ENCODE peak calls at places on chromosomes 16 and 17, in four cellular contexts. A is H1, M is K562, K is HepG2. H is an unnamed sample.

GRCh38 chr16:11032922-11033291 is 88.5 kb downstream of the CLEC16A start:
- DNase-seq in A (no peak), K (no peak), M (no peak), H (no peak)

GRCh38 chr17:75639771-75640555 is 6.7 kb downstream of the SMIM5 start:
- DNase-seq in A (no peak), K (no peak), M (no peak), H (no peak)

GRCh38 chr16:51431517-51432241 is 280.6 kb upstream of the SALL1 start:
- DNase-seq in M (no peak), A (no peak), K (no peak), H (peak; percentile 6)

GRCh38 chr16:58507963-58508670 is 7.2 kb upstream of the SETD6 start:
- DNase-seq in M (no peak), A (no peak), K (no peak), H (no peak)

GRCh38 chr17:19299214-19299747 is 62.1 kb downstream of the EPN2 start:
- DNase-seq in A (no peak), M (no peak), K (no peak), H (no peak)

GRCh38 chr17:3990391-3991127 is 26.3 kb upstream of the ATP2A3 start:
- DNase-seq in A (no peak), M (no peak), K (no peak), H (no peak)

GRCh38 chr17:74994440-74994839 is 7.0 kb downstream of the CDR2L start:
- DNase-seq in A (no peak), M (no peak), K (peak; percentile 39), H (no peak)

GRCh38 chr16:26645629-26646028 is 421.1 kb upstream of the C16orf82 start:
- DNase-seq in M (peak; percentile 38), A (peak; percentile 86), K (no peak), H (no peak)

GRCh38 chr17:71802663-71803062 is 318.2 kb upstream of the SOX9 start:
- DNase-seq in K (no peak), M (no peak), A (no peak), H (no peak)

GRCh38 chr16:71537643-71538042 is 11.4 kb downstream of the CHST4 start:
- DNase-seq in K (peak; percentile 66), M (peak; percentile 55), A (peak; percentile 76), H (peak; percentile 63)

GRCh38 chr17:40541873-40542561 is 23.3 kb downstream of the CCR7 start:
- DNase-seq in M (no peak), A (no peak), K (no peak), H (no peak)

DNA sequence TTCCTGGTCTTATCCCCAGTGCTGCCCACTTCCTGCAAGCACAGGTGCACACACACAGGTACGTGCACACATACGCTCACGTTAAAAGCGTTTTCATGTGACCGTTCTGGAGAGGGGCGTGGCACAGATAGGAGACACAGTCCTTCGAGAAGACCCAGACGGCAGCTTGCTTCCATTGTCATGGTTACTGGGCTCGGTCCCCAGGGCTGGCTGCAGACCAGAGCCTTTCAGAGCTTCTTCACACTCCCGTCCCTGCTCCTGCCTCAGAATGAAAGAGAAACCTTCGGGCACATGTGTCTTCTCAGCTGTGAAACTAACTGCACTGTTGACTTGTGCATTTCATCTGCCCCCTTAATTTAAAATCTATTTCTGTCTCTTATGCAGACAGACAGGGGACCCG is 154.2 kb downstream of the PITPNC1 start:
- DNase-seq in M (no peak), K (no peak), A (peak; percentile 49), H (no peak)
- TF ChIP-seq RNF2 in M (no peak), K (no peak), A (no peak), H (no peak)

DNA sequence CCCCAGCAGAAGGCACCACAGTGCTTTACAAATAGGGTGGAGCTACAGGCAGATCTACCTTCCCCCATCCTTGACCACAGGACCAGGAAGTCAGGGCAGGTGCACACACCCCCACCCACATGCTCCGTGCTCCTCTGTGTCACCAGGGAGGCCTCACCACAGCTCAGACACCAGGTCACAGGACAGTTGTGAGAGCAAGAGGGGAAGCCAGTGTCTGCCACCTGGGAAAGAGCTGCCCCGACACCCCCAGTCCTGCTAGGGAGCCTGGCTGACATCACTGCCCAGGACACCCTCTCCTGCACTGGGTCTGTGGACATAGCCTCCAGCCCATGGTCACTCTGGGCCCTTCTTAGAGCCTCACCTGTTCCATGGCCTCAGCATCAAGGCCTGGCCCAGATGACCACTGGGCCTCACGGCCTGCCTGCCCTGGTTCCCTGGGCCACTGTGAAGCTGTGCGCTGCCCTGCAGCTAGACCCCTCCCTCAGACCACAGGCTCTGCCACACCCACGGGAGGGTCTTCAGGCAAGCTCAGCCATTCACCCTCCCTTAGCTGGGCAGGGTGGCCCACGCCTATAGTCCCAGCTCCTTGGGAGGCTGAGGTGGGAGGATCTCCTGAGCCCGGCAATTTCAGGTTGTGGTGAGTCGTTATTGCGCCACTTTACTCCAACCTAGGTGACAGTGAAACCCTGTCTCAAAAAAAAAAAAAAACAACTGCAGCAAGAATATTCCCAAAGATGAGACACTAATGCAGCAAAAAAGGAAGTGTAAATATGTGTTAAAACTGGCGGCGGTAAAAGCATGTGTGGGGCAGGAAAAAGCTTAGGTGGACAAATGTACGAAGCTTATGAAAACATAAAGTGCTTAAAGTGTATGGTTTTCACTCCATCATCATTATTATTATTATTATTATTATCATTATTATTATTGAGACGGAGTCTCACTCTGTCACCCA is 14.2 kb downstream of the POLR3K start:
- DNase-seq in A (no peak), M (no peak), K (no peak), H (no peak)
- TF ChIP-seq RNF2 in A (no peak), M (no peak), K (no peak), H (no peak)

GRCh38 chr17:77892469-77893143 is 65.9 kb upstream of the TNRC6C start:
- DNase-seq in A (peak; percentile 92), M (peak; percentile 77), K (peak; percentile 36), H (no peak)
- TF ChIP-seq RNF2 in A (no peak), M (no peak), K (no peak), H (no peak)

GRCh38 chr17:10336393-10336792 is 36.4 kb downstream of the MYH13 start:
- DNase-seq in K (no peak), M (no peak), A (peak; percentile 46), H (no peak)
- TF ChIP-seq RNF2 in K (no peak), M (no peak), A (no peak), H (no peak)

GRCh38 chr16:23062524-23062923 is 86.7 kb downstream of the USP31 start:
- DNase-seq in M (no peak), A (no peak), K (no peak), H (no peak)

GRCh38 chr16:23064642-23065041 is 84.6 kb downstream of the USP31 start:
- DNase-seq in A (no peak), M (no peak), K (no peak), H (no peak)

GRCh38 chr16:23059433-23059832 is 89.8 kb downstream of the USP31 start:
- DNase-seq in A (no peak), K (no peak), M (no peak), H (no peak)

GRCh38 chr16:23060458-23061320 is 88.6 kb downstream of the USP31 start:
- DNase-seq in A (peak; percentile 83), M (peak; percentile 72), K (peak; percentile 89), H (peak; percentile 78)

GRCh38 chr16:23061669-23062068 is 87.6 kb downstream of the USP31 start:
- DNase-seq in M (no peak), K (no peak), A (no peak), H (no peak)
- TF ChIP-seq RNF2 in M (no peak), K (no peak), A (no peak), H (no peak)

DNA sequence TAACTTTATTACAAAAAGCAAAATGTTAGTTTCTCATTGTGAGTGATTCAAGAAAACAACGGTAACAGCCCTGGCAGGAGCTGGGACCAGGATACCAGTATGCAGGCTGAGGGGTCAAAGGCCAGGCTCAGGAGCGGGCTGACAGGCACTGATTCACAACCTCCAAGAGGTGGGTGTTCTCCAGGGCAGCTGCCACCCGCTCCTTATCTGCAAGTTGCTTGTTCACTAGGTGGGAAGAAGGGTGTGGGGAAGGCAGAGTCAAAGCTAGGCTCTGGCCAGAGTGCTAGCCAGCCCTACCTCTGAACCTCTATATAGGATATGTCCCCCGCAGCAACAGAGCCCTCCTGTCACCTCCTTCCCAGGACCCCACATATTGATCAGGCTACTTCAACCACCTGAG is 2.1 kb downstream of the CIAO2B start:
- DNase-seq in A (no peak), K (no peak), M (no peak), H (no peak)
- TF ChIP-seq RNF2 in A (no peak), K (no peak), M (no peak), H (no peak)